ENCODE peak calls at places on chromosomes 12 and 14, in ten cellular contexts. E is heart left ventricle, Z is HCT116, F is ovary, T is SK-N-SH, H is GM23248, G is ascending aorta, C is hepatocyte, D is cardiac muscle cell, N is GM12878. P is an unnamed sample.

GRCh38 chr12:19074700-19075099 is 54.8 kb upstream of the PLEKHA5 start:
- DNase-seq in E (no peak), Z (no peak), F (no peak), T (no peak), H (peak), G (no peak), C (no peak), D (peak), N (no peak), P (no peak)

GRCh38 chr12:75953312-75953906 is 78.2 kb downstream of the PHLDA1 start:
- DNase-seq in E (no peak), Z (no peak), F (no peak), T (no peak), H (peak), G (no peak), C (peak), D (peak), N (no peak), P (no peak)

GRCh38 chr14:102799684-102800562 is 22.7 kb downstream of the TRAF3 start:
- DNase-seq in E (no peak), Z (no peak), F (no peak), T (no peak), H (peak), G (no peak), C (no peak), D (peak), N (no peak), P (no peak)

GRCh38 chr12:132886529-132887477 is 602 bp downstream of the CHFR start:
- DNase-seq in E (no peak), Z (no peak), F (no peak), T (no peak), H (peak), G (no peak), C (peak), D (peak), N (no peak), P (no peak)

GRCh38 chr12:75294797-75295196 is 35.3 kb downstream of the CAPS2 start:
- DNase-seq in E (no peak), Z (no peak), F (no peak), T (no peak), H (no peak), G (no peak), C (no peak), D (no peak), N (no peak), P (no peak)

GRCh38 chr12:123546281-123546680 is 12.8 kb upstream of the RILPL1 start:
- DNase-seq in E (no peak), Z (no peak), F (no peak), T (no peak), H (peak), G (no peak), C (no peak), D (no peak), N (no peak), P (no peak)

GRCh38 chr12:68263366-68263765 is 10.0 kb upstream of the IL22 start:
- DNase-seq in E (no peak), Z (no peak), F (no peak), T (no peak), H (peak), G (no peak), C (no peak), D (peak), N (no peak), P (no peak)

GRCh38 chr12:34601689-34602088 is 579.4 kb downstream of the ALG10 start:
- DNase-seq in E (no peak), Z (no peak), F (no peak), T (peak), H (no peak), G (no peak), C (no peak), D (no peak), N (no peak), P (no peak)

GRCh38 chr12:106181416-106182114 is 42.8 kb upstream of the NUAK1 start:
- DNase-seq in E (no peak), Z (no peak), F (no peak), T (no peak), H (peak), G (no peak), C (no peak), D (no peak), N (no peak), P (no peak)

GRCh38 chr14:36517242-36518030 is 2.6 kb downstream of the NKX2-1 start:
- DNase-seq in E (no peak), Z (no peak), F (no peak), T (peak), H (no peak), G (no peak), C (no peak), D (no peak), N (no peak), P (no peak)

GRCh38 chr14:23402296-23403138 is 5.6 kb downstream of the MYH6 start:
- DNase-seq in E (peak), Z (no peak), F (no peak), T (no peak), H (peak), G (no peak), C (peak), D (no peak), N (no peak), P (no peak)

GRCh38 chr12:123713398-123714301 is 1.5 kb downstream of the ATP6V0A2 start:
- DNase-seq in E (no peak), Z (no peak), F (no peak), T (peak), H (peak), G (no peak), C (peak), D (peak), N (no peak), P (no peak)

GRCh38 chr14:100146548-100147091 is 12.8 kb downstream of the DEGS2 start:
- DNase-seq in E (no peak), Z (no peak), F (no peak), T (no peak), H (no peak), G (no peak), C (no peak), D (no peak), N (no peak), P (no peak)

GRCh38 chr12:93387780-93388179 is 10.1 kb downstream of the NUDT4 start:
- DNase-seq in E (no peak), Z (no peak), F (peak), T (no peak), H (peak), G (no peak), C (no peak), D (peak), N (no peak), P (no peak)

GRCh38 chr12:1605129-1606020 is 11.0 kb upstream of the FBXL14 start:
- DNase-seq in E (peak), Z (peak), F (peak), T (peak), H (peak), G (peak), C (peak), D (peak), N (no peak), P (peak)

GRCh38 chr12:90940872-90941499 is 14.0 kb downstream of the CCER1 start:
- DNase-seq in E (no peak), Z (peak), F (no peak), T (peak), H (peak), G (no peak), C (peak), D (peak), N (no peak), P (no peak)

GRCh38 chr12:67827820-67828383 is 161.3 kb upstream of the IFNG-AS1 start:
- DNase-seq in E (no peak), Z (peak), F (peak), T (peak), H (peak), G (no peak), C (peak), D (peak), N (no peak), P (no peak)

GRCh38 chr12:118751355-118751754 is 230.0 kb upstream of the SRRM4 start:
- DNase-seq in E (no peak), Z (no peak), F (no peak), T (no peak), H (no peak), G (no peak), C (no peak), D (no peak), N (no peak), P (no peak)

GRCh38 chr12:13900718-13901117 is 80.7 kb downstream of the GRIN2B start:
- DNase-seq in E (no peak), Z (no peak), F (no peak), T (no peak), H (no peak), G (no peak), C (no peak), D (no peak), N (no peak), P (no peak)

GRCh38 chr12:101592448-101592847 is 2.3 kb upstream of the MYBPC1 start:
- DNase-seq in E (no peak), Z (no peak), F (no peak), T (no peak), H (no peak), G (no peak), C (no peak), D (no peak), N (no peak), P (no peak)

GRCh38 chr12:9741726-9742125 is 8.8 kb upstream of the CLECL1 start:
- DNase-seq in E (no peak), Z (no peak), F (no peak), T (no peak), H (no peak), G (no peak), C (no peak), D (no peak), N (peak), P (no peak)

GRCh38 chr14:105493921-105494605 is 3.0 kb downstream of the TEDC1 start:
- DNase-seq in E (peak), Z (no peak), F (no peak), T (no peak), H (no peak), G (no peak), C (peak), D (no peak), N (no peak), P (no peak)

GRCh38 chr12:16884819-16885218 is 278.9 kb upstream of the LMO3 start:
- DNase-seq in E (no peak), Z (no peak), F (no peak), T (no peak), H (no peak), G (no peak), C (no peak), D (no peak), N (no peak), P (no peak)

GRCh38 chr14:90034835-90035525 is 26.8 kb upstream of the KCNK13 start:
- DNase-seq in E (no peak), Z (no peak), F (no peak), T (no peak), H (no peak), G (no peak), C (no peak), D (no peak), N (peak), P (no peak)

GRCh38 chr14:49770212-49770817 is 2.4 kb downstream of the KLHDC2 start:
- DNase-seq in E (no peak), Z (no peak), F (no peak), T (no peak), H (peak), G (no peak), C (peak), D (peak), N (no peak), P (no peak)

GRCh38 chr14:44162197-44162596 is 344.9 kb downstream of the FSCB start:
- DNase-seq in E (no peak), Z (no peak), F (no peak), T (no peak), H (no peak), G (no peak), C (no peak), D (peak), N (no peak), P (no peak)

GRCh38 chr12:108583971-108584370 is 13.9 kb downstream of the TMEM119 start:
- DNase-seq in E (no peak), Z (no peak), F (no peak), T (no peak), H (no peak), G (no peak), C (no peak), D (no peak), N (no peak), P (no peak)

GRCh38 chr12:46526231-46526630 is 153.7 kb upstream of the SLC38A2 start:
- DNase-seq in E (no peak), Z (no peak), F (no peak), T (no peak), H (no peak), G (no peak), C (no peak), D (no peak), N (no peak), P (no peak)

GRCh38 chr14:93132472-93133065 is 16.8 kb upstream of the ITPK1 start:
- DNase-seq in E (no peak), Z (no peak), F (no peak), T (peak), H (peak), G (no peak), C (peak), D (peak), N (no peak), P (no peak)

GRCh38 chr12:23950011-23950774 is 723 bp upstream of the SOX5 start:
- DNase-seq in E (no peak), Z (no peak), F (no peak), T (peak), H (peak), G (no peak), C (peak), D (peak), N (no peak), P (no peak)

GRCh38 chr12:100675432-100675831 is 101.9 kb downstream of the GAS2L3 start:
- DNase-seq in E (no peak), Z (no peak), F (peak), T (peak), H (peak), G (no peak), C (peak), D (peak), N (no peak), P (peak)

GRCh38 chr14:98953544-98954346 is 318.3 kb downstream of the BCL11B start:
- DNase-seq in E (no peak), Z (no peak), F (peak), T (no peak), H (peak), G (peak), C (peak), D (peak), N (no peak), P (no peak)

GRCh38 chr14:70020350-70021170 is 141.3 kb downstream of the SMOC1 start:
- DNase-seq in E (no peak), Z (no peak), F (no peak), T (no peak), H (peak), G (no peak), C (no peak), D (peak), N (no peak), P (no peak)

GRCh38 chr12:121167232-121167820 is 34.6 kb downstream of the P2RX7 start:
- DNase-seq in E (no peak), Z (no peak), F (no peak), T (no peak), H (peak), G (no peak), C (no peak), D (peak), N (no peak), P (no peak)

GRCh38 chr12:3489057-3489456 is 1.9 kb upstream of the PRMT8 start:
- DNase-seq in E (no peak), Z (no peak), F (no peak), T (no peak), H (peak), G (no peak), C (no peak), D (peak), N (no peak), P (peak)

DNA sequence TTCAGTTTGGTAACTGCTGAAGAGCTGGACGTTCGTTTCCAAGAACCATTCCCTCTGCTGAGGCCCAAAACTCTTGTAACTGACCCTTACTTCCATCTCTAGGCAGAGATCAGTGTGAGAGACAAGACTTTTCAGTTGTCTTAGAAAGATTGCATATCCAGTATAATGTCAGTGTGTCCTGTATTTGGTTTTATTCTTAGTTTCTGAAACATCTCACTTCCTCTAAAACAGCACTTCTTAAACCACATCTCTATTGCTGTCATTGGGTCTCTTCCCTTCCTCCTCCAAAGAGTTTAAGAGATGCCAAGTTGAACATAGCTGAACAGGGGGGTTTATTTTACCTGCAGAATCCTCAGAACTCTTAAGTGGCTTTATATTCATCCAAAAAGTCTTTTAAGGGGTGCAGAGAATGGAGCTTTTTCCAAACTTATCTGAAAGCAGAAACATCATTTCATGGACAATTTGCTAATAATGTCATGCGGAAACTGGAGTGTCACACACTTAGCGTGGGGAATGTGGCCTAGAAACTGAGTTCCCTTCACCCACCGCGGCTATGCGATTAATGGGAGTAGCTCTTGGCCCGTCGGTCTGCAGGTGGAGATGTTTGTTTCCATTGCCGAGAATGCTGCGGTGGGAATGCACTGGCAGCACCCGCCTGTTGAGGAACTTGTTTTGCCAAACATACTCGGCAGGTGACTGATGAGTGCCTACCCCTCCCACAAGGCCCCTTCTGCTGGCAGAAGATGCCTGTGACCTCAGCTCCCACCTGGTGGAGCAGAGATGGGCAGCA is 148.2 kb downstream of the ADGRD1 start:
- DNase-seq in E (no peak), Z (no peak), F (no peak), T (no peak), H (no peak), G (no peak), C (no peak), D (no peak), N (peak), P (peak)
- H3K27ac ChIP-seq in E (no peak), Z (no peak), F (no peak), T (no peak), H (no peak), G (no peak), C (no peak), D (no peak), N (peak), P (no peak)

GRCh38 chr12:6337958-6338406 is 3.9 kb downstream of the TNFRSF1A start:
- DNase-seq in E (no peak), Z (no peak), F (no peak), T (no peak), H (peak), G (no peak), C (no peak), D (peak), N (no peak), P (no peak)

GRCh38 chr12:6335451-6336078 is 6.3 kb downstream of the TNFRSF1A start:
- DNase-seq in E (peak), Z (no peak), F (peak), T (peak), H (peak), G (peak), C (peak), D (peak), N (peak), P (peak)

GRCh38 chr12:6336079-6336858 is 5.6 kb downstream of the TNFRSF1A start:
- DNase-seq in E (peak), Z (peak), F (peak), T (peak), H (peak), G (peak), C (peak), D (peak), N (no peak), P (no peak)

GRCh38 chr12:6338955-6339761 is 2.7 kb downstream of the TNFRSF1A start:
- DNase-seq in E (no peak), Z (no peak), F (no peak), T (no peak), H (peak), G (no peak), C (no peak), D (peak), N (no peak), P (no peak)

DNA sequence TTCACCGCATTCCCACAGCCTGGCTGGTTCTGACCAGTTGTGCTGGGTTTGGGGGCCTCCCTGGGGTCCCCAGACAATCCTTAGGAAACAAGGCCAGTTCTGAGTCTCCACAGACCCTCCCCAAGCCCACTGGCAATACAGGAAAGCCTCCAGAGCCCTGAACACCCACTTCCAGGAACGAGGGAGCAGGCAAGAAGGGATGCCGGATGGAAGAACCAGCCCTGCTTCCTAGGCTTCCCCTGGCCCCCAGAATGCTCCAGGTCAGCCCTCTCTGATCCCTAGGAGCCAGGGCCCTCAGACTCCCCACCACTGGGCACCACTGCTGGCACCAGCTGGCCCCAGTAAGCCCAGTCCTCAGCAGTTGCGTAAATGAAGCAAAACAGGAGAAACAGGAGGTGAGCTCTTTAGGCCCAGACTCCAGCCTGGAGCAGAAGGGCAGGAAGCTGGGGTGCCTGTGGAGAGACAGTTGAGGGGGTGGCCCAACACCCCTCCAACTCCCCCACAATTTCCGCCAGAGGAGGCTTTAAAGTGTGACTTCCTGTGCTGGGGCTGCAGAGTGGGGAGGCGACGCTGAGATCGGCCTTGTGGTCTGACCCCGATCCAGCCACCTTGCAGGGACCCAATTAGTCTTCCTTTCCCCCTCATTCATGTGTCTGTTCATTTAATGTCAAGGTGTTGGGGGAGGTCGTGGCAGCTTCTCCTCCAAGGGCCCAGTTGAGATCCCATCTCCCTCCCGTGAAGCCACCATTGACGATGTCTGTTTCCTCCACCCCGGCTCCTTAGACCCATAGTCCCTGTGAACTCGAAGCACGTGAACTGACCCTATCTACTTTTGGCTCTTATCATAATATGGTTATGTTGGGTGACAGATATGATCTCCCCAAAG is 4.8 kb downstream of the TNFRSF1A start:
- DNase-seq in E (peak), Z (no peak), F (no peak), T (no peak), H (peak), G (no peak), C (no peak), D (no peak), N (no peak), P (no peak)
- H3K27ac ChIP-seq in E (peak), Z (peak), F (peak), T (peak), H (peak), G (peak), C (peak), D (peak), N (peak), P (peak)

DNA sequence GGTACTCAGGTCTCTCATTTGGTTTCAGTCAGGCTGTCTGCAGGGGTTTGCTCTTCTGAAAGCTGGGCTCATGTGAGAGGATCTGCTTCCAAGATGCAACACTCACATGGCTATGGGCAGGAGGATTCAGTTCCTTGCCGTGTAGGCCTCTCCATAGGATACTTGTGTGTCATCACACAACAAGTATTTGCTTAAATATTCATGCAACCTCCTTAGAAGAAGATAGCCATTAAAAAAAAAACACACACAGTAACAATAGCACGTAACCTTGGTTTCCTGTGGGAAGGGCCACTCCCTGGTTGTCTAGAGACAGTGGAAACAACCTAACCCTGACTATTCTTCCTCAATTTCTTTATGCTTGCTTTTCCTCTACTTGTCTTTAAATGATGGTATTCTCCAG is 31.8 kb upstream of the CLEC4E start:
- DNase-seq in E (no peak), Z (no peak), F (no peak), T (no peak), H (peak), G (no peak), C (no peak), D (no peak), N (no peak), P (no peak)
- H3K27ac ChIP-seq in E (no peak), Z (no peak), F (no peak), T (no peak), H (no peak), G (no peak), C (no peak), D (no peak), N (no peak), P (no peak)

GRCh38 chr14:61342486-61342885 is 21.1 kb downstream of the PRKCH start:
- DNase-seq in E (no peak), Z (no peak), F (no peak), T (no peak), H (no peak), G (no peak), C (no peak), D (no peak), N (peak), P (no peak)

GRCh38 chr14:61342941-61343340 is 21.6 kb downstream of the PRKCH start:
- DNase-seq in E (no peak), Z (no peak), F (no peak), T (no peak), H (no peak), G (no peak), C (no peak), D (no peak), N (no peak), P (no peak)

GRCh38 chr14:61344437-61345143 is 23.2 kb downstream of the PRKCH start:
- DNase-seq in E (no peak), Z (no peak), F (no peak), T (no peak), H (no peak), G (no peak), C (no peak), D (no peak), N (no peak), P (no peak)

GRCh38 chr14:61343991-61344405 is 22.6 kb downstream of the PRKCH start:
- DNase-seq in E (no peak), Z (no peak), F (no peak), T (no peak), H (no peak), G (no peak), C (no peak), D (no peak), N (no peak), P (no peak)

GRCh38 chr14:61343471-61343870 is 22.1 kb downstream of the PRKCH start:
- DNase-seq in E (no peak), Z (no peak), F (no peak), T (no peak), H (peak), G (no peak), C (no peak), D (peak), N (no peak), P (no peak)
- H3K27ac ChIP-seq in E (peak), Z (no peak), F (no peak), T (no peak), H (no peak), G (peak), C (no peak), D (peak), N (peak), P (no peak)

P was measured in dorsolateral prefrontal cortex.